ENCODE peak calls at places on chromosomes 3 and 15, in six cellular contexts. A, K, D, T, W and P are unnamed samples.

GRCh38 chr3:111577798-111578685 is 17.1 kb downstream of the ZBED2 start:
- DNase-seq in A (peak; percentile 70), D (peak; percentile 61), W (no peak), T (no peak), K (no peak), P (no peak)

GRCh38 chr3:46892285-46893145 is 15.0 kb downstream of the PTH1R start:
- DNase-seq in T (peak; percentile 60), K (no peak), W (peak; percentile 90), D (peak; percentile 67), A (no peak), P (peak; percentile 84)

GRCh38 chr15:23497710-23498111 is 50.7 kb upstream of the GOLGA6L2 start:
- DNase-seq in D (no peak), W (no peak), A (peak; percentile 0), T (no peak), K (no peak), P (no peak)

GRCh38 chr3:187186801-187187421 is 10.4 kb upstream of the RTP1 start:
- DNase-seq in T (peak; percentile 14), K (no peak), A (peak; percentile 79), W (peak; percentile 90), D (peak; percentile 62), P (no peak)

GRCh38 chr3:140242818-140243276 is 307.9 kb downstream of the CLSTN2 start:
- DNase-seq in T (no peak), A (peak; percentile 4), D (no peak), W (no peak), K (no peak), P (no peak)

GRCh38 chr3:142853270-142854163 is 35.4 kb downstream of the PCOLCE2 start:
- DNase-seq in T (no peak), K (no peak), D (peak; percentile 13), W (no peak), A (no peak), P (no peak)

GRCh38 chr3:147945968-147946519 is 536.9 kb downstream of the ZIC1 start:
- DNase-seq in W (no peak), A (peak; percentile 79), D (peak; percentile 94), T (peak; percentile 15), K (no peak), P (no peak)

GRCh38 chr3:160012108-160012507 is 23.5 kb downstream of the IL12A start:
- DNase-seq in K (no peak), A (no peak), D (no peak), T (no peak), W (no peak), P (no peak)

GRCh38 chr3:128060473-128061381 is 8.5 kb downstream of the SEC61A1 start:
- DNase-seq in K (no peak), T (no peak), A (peak; percentile 86), D (peak; percentile 94), W (no peak), P (no peak)

GRCh38 chr15:41860049-41860828 is 21.6 kb downstream of the PLA2G4B start:
- DNase-seq in K (no peak), W (no peak), T (no peak), D (no peak), A (no peak), P (peak; percentile 70)
- TF ChIP-seq CTCF in K (no peak), W (no peak), T (no peak), D (peak; percentile 15), A (no peak), P (peak; percentile 43)

GRCh38 chr3:77320514-77320913 is 280.6 kb downstream of the ROBO2 start:
- DNase-seq in D (peak; percentile 23), A (no peak), K (no peak), T (no peak), W (no peak), P (no peak)
- TF ChIP-seq CTCF in D (peak; percentile 59), A (peak; percentile 54), K (no peak), T (peak; percentile 86), W (peak; percentile 15), P (peak; percentile 72)

DNA sequence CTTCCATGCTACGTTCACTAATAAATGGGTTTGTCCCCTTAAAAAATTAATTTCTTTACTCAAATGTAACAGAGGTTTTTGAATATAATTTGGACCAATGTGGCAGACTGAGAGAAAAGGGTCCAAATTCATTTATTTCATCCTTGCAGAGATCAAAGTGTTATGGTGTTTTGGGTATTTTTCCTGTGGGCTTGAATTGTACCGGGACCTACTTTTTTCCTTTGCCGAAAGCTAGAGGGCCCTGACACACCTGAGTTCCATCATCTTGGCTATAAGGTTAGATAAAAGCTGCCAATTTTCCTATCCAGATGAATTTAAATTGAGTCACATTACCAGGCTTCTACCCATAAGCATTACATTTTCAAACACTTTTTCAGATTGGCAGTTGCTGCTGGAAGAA is 893 bp downstream of the CCNB2 start:
- DNase-seq in D (no peak), T (no peak), W (no peak), A (no peak), K (no peak), P (no peak)
- TF ChIP-seq CTCF in D (no peak), T (peak; percentile 16), W (no peak), A (no peak), K (no peak), P (no peak)

GRCh38 chr3:119322523-119323400 is 28.6 kb downstream of the ARHGAP31 start:
- DNase-seq in A (peak; percentile 43), K (peak; percentile 78), T (peak; percentile 89), D (peak; percentile 81), W (peak; percentile 94), P (peak; percentile 95)
- TF ChIP-seq CTCF in A (no peak), K (no peak), T (no peak), D (peak; percentile 4), W (peak; percentile 35), P (no peak)